ENCODE peak calls at places on chromosomes 5 and 9, in four cellular contexts. Y is left ventricle myocardium inferior, Z is fibroblast of lung, B is gastrocnemius medialis. G is an unnamed sample. For H3K4me1, the result is how much of the 10 kb centered on the place peaks cover.

GRCh38 chr5:170070556-170071412 is 34.9 kb upstream of the FOXI1 start:
- DNase-seq in Y (peak), B (no peak), Z (peak), G (no peak)

GRCh38 chr5:132489871-132490483 is 596 bp downstream of the IRF1 start:
- DNase-seq in Z (peak), B (peak), Y (peak), G (peak)

GRCh38 chr9:70034292-70034711 is 9.3 kb upstream of the MAMDC2 start:
- DNase-seq in Y (no peak), B (no peak), Z (peak), G (no peak)

GRCh38 chr9:86035827-86036440 is 63.4 kb downstream of the GOLM1 start:
- DNase-seq in Z (no peak), Y (no peak), B (no peak), G (no peak)

GRCh38 chr9:104412238-104412637 is 91.8 kb upstream of the OR13F1 start:
- DNase-seq in Y (no peak), B (no peak), Z (peak), G (no peak)

GRCh38 chr5:80894083-80894482 is 66.1 kb upstream of the RASGRF2 start:
- DNase-seq in Z (no peak), B (no peak), Y (no peak), G (no peak)

GRCh38 chr5:120155873-120156272 is 308.2 kb upstream of the PRR16 start:
- DNase-seq in Y (no peak), Z (no peak), B (no peak), G (no peak)

GRCh38 chr5:141494761-141495455 is 6.0 kb downstream of the PCDHGC5 start:
- DNase-seq in B (no peak), Z (peak), Y (no peak), G (no peak)

GRCh38 chr5:134958755-134959154 is 9.0 kb upstream of the CATSPER3 start:
- DNase-seq in Z (no peak), Y (no peak), B (no peak), G (no peak)

GRCh38 chr5:174246743-174247142 is 201.2 kb downstream of the NSG2 start:
- DNase-seq in Y (no peak), Z (no peak), B (no peak), G (no peak)

GRCh38 chr9:3578786-3579185 is 53.0 kb upstream of the RFX3 start:
- DNase-seq in Y (no peak), Z (peak), B (no peak), G (no peak)

GRCh38 chr9:74735761-74736160 is 152.0 kb downstream of the TRPM6 start:
- DNase-seq in B (no peak), Z (no peak), Y (no peak), G (no peak)

GRCh38 chr9:71783120-71783523 is 14.8 kb upstream of the CEMIP2 start:
- DNase-seq in Z (no peak), B (peak), Y (no peak), G (peak)

GRCh38 chr5:105033642-105034217 is 1471.1 kb upstream of the NUDT12 start:
- DNase-seq in B (no peak), Z (no peak), Y (no peak), G (no peak)

GRCh38 chr9:130601100-130601499 is 21.7 kb downstream of the FUBP3 start:
- DNase-seq in Z (no peak), Y (no peak), B (no peak), G (no peak)

DNA sequence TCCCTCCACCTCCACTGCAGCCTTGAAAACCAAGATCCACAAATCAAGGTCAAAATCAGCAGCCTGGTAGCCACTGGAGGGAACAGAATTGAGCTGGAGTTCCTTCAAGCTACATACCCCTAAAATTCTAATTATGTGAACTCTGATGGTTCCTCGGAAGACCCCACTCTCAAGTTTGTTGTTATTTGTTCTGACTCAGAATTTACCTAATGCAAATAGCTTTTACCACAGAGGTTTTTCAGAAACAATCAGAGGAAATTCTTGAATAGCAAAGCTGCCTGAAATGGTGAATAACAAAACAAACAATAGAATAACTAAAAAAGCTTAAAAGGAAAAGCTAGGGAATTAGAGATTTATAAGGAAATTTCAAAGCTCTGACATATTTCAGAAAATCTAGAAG is 220.0 kb downstream of the CDH18 start:
- DNase-seq in Y (no peak), B (no peak), Z (peak), G (no peak)
- H3K4me1 ChIP-seq in Y (under half), B (under half), Z (under half), G (under half)

DNA sequence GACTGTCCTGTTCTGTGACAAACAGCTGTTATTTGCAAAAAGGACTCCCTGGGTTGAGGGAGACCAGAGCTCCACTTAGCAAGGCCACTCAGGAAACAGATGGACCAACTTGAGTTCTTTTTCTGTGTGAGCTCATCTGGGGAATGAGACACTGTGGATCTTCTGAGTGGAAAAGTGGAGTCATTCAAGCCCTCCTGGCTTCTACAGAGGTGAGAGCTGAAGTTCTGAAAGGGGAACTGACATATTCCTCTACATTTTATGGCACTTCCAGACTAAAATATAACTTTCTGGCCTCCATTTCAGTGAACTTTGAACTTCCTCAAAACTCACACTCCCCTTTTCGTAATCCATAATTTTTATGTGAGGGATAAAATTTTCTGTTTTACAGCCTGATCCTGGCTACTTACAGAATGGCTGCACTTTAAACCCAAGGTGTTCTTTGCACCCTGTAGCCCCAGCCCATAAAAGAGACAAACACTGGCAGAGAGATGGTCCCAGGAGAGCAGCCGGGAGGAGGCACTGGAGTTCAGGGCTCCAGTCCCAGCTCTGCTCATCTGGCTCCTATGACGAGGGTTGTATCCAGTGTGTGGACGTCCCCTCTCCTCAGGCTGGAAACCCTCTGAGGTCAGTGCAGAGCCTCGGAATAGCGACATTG is 10.8 kb downstream of the SPAAR start:
- DNase-seq in Y (no peak), B (no peak), Z (peak), G (no peak)
- H3K4me1 ChIP-seq in Y (half or more), B (under half), Z (under half), G (under half)

DNA sequence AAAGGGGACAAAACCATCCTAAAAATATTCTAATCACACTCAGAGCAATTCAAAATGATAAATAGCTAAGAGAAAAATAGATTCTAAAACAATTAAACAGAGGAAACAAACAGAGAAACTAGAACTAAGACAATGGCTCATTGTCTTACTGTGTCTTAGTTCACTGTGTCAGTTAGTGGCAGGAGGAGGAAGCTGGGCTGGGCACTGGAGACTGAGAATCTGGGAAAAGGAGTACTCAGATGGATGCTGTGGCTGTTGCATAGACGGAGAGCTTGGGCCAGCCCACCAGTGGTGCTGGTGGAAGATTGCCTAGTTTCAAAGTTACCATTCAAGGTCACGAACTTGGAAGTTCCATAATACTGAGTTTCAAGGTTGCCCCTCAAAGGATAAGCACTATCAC is 94.7 kb upstream of the IFNK start:
- DNase-seq in B (no peak), Y (no peak), Z (no peak), G (no peak)
- H3K4me1 ChIP-seq in B (under half), Y (under half), Z (under half), G (half or more)

DNA sequence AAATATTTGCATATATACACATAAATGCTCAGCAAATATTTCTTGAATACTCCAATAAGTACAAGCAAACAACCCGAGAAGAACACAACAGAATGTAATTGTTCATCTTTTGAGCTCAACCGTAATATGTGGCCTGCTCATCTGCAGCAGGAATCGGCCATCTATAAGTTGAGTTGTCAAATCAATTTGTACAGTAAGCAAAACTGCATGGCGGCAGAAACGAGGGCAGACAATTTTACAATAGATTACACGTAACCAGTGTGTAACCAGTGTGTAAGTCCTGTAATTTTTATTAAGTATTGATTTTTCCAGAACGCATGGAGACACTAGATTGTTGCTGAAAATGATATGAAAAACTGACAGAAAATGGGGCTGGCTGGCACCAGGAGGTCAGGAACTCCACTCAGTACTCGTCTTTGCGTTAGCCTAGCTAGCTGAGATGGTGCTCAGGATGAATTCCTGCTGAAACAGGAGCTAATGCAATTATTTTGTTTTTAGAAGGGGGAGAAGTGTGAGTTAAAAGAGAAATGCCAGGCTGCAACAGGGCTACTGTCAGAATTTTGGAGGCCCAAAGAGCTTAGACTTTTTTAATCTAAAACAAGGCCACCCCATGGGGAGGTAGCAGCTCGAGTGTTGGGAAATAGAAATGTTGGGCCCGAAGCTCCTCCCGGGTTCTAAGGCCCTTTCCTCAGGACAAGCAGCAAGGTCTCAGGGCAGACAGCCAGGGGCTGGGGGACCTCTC is 682 bp downstream of the DHX29 start:
- DNase-seq in Y (no peak), B (no peak), Z (no peak), G (no peak)
- H3K4me1 ChIP-seq in Y (half or more), B (under half), Z (under half), G (under half)

GRCh38 chr5:99179206-99179605 is 250.4 kb upstream of the CHD1 start:
- DNase-seq in Y (no peak), B (no peak), Z (no peak), G (no peak)
- H3K4me1 ChIP-seq in Y (under half), B (under half), Z (under half), G (under half)

GRCh38 chr9:21804336-21804735 is 1.9 kb downstream of the MTAP start:
- DNase-seq in Y (no peak), Z (no peak), B (no peak), G (no peak)

GRCh38 chr9:21803674-21804048 is 1.2 kb downstream of the MTAP start:
- DNase-seq in Y (no peak), Z (peak), B (no peak), G (no peak)

GRCh38 chr9:21806644-21807043 is 4.2 kb downstream of the MTAP start:
- DNase-seq in Z (no peak), Y (peak), B (no peak), G (no peak)

GRCh38 chr9:21802418-21803000 is at the start of gene MTAP:
- DNase-seq in Y (peak), B (peak), Z (peak), G (peak)

DNA sequence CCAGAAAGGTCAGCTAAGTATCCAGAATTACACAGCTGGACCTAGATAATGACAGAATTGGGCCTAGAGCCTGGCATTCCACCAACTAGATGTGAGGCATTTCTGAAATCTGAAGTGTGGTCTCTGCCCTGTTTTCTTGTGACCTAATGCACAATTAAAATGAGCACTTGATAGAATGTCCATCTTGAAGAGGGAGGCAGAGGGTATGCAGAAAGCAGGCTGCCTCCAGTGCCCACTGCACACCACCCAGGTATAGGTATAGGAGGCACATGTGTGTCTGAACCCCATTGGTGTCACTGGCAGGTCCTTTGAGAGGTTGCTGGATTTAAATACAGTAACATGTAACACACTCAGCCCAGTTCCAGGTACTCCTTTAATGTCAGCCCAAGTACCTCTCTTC is 2.4 kb downstream of the MTAP start:
- DNase-seq in Z (no peak), Y (no peak), B (no peak), G (no peak)
- H3K4me1 ChIP-seq in Z (under half), Y (half or more), B (under half), G (under half)